ENCODE peak calls at places on chromosomes 12 and 14, in six cellular contexts. U is WERI-Rb-1, Y is cardiac muscle cell, P is fibroblast of mammary gland, Q is omental fat pad, T is cardiac fibroblast. R is an unnamed sample.

GRCh38 chr14:68623307-68623706 is 169.6 kb downstream of the ZFP36L1 start:
- DNase-seq in U (no peak), Y (no peak), P (no peak), Q (no peak), T (no peak), R (no peak)

GRCh38 chr12:49126852-49127763 is 4.1 kb downstream of the TUBA1B start:
- DNase-seq in U (no peak), Y (no peak), P (no peak), Q (no peak), T (no peak), R (no peak)

GRCh38 chr12:1435456-1435855 is 158.9 kb downstream of the FBXL14 start:
- DNase-seq in U (no peak), Y (peak), P (peak), Q (no peak), T (peak), R (no peak)

GRCh38 chr14:65949711-65950516 is 536.3 kb upstream of the CCDC196 start:
- DNase-seq in U (peak), Y (peak), P (peak), Q (no peak), T (peak), R (no peak)

GRCh38 chr12:50224026-50224692 is 57.0 kb upstream of the CERS5 start:
- DNase-seq in U (peak), Y (no peak), P (no peak), Q (no peak), T (peak), R (no peak)

GRCh38 chr14:29536886-29537511 is 390.6 kb downstream of the PRKD1 start:
- DNase-seq in U (no peak), Y (peak), P (peak), Q (no peak), T (peak), R (no peak)

GRCh38 chr12:76199808-76200207 is 115.3 kb upstream of the NAP1L1 start:
- DNase-seq in U (no peak), Y (peak), P (peak), Q (no peak), T (peak), R (no peak)

GRCh38 chr12:121214171-121214777 is 4.3 kb downstream of the P2RX4 start:
- DNase-seq in U (no peak), Y (peak), P (peak), Q (no peak), T (peak), R (no peak)

GRCh38 chr14:51472881-51473280 is 178.8 kb upstream of the FRMD6 start:
- DNase-seq in U (peak), Y (no peak), P (peak), Q (no peak), T (no peak), R (no peak)

GRCh38 chr12:125329239-125330238 is 264.3 kb downstream of the AACS start:
- DNase-seq in U (peak), Y (no peak), P (no peak), Q (no peak), T (peak), R (no peak)

GRCh38 chr14:59427653-59428578 is 37.3 kb downstream of the GPR135 start:
- DNase-seq in U (no peak), Y (peak), P (peak), Q (no peak), T (peak), R (no peak)

GRCh38 chr14:59425322-59425945 is 39.7 kb downstream of the GPR135 start:
- DNase-seq in U (no peak), Y (peak), P (peak), Q (no peak), T (peak), R (no peak)

GRCh38 chr14:59429798-59430197 is 35.4 kb downstream of the GPR135 start:
- DNase-seq in U (no peak), Y (no peak), P (no peak), Q (no peak), T (no peak), R (no peak)

GRCh38 chr14:59424707-59425106 is 40.5 kb downstream of the GPR135 start:
- DNase-seq in U (no peak), Y (peak), P (peak), Q (no peak), T (peak), R (no peak)

GRCh38 chr14:59428581-59429012 is 36.6 kb downstream of the GPR135 start:
- DNase-seq in U (no peak), Y (peak), P (peak), Q (no peak), T (peak), R (no peak)
- TF ChIP-seq CTCF in U (no peak), Y (peak), P (peak), Q (no peak), T (peak), R (no peak)

DNA sequence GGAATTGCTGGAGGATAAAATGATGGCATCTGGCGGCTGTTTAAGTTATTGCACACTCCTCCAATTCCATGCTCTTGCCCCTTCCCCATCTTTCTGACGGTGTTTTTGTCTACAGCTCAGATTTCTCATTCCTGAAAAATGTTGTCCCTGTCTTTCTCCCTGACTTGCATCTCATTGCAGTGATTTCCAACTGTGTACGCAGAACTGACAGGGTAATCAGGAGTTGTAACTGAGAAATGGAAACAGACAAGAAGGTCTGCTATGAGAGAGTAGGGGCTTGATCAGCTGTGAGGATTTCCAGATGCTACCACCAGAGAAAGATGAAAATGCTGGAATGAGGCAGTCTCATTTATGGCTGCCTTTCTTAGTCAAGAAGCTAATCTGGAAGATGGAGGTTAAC is 1.3 kb downstream of the ERP27 start:
- DNase-seq in U (no peak), Y (peak), P (no peak), Q (no peak), T (no peak), R (no peak)
- TF ChIP-seq CTCF in U (no peak), Y (peak), P (no peak), Q (no peak), T (no peak), R (no peak)

GRCh38 chr14:54985156-54985555 is 41.7 kb downstream of the WDHD1 start:
- DNase-seq in U (no peak), Y (no peak), P (no peak), Q (no peak), T (no peak), R (no peak)

GRCh38 chr14:54979039-54979438 is 47.9 kb downstream of the WDHD1 start:
- DNase-seq in U (no peak), Y (no peak), P (no peak), Q (no peak), T (no peak), R (no peak)

GRCh38 chr14:54975856-54976255 is 51.0 kb downstream of the WDHD1 start:
- DNase-seq in U (no peak), Y (peak), P (peak), Q (no peak), T (peak), R (no peak)

GRCh38 chr14:54976316-54976715 is 50.6 kb downstream of the WDHD1 start:
- DNase-seq in U (no peak), Y (peak), P (peak), Q (no peak), T (peak), R (no peak)

GRCh38 chr14:54981698-54982097 is 45.2 kb downstream of the WDHD1 start:
- DNase-seq in U (no peak), Y (peak), P (peak), Q (no peak), T (peak), R (no peak)
- TF ChIP-seq CTCF in U (no peak), Y (peak), P (peak), Q (no peak), T (peak), R (no peak)

GRCh38 chr12:131386781-131387180 is 324.1 kb upstream of the SFSWAP start:
- DNase-seq in U (no peak), Y (no peak), P (no peak), Q (no peak), T (no peak), R (no peak)
- TF ChIP-seq CTCF in U (no peak), Y (no peak), P (no peak), Q (no peak), T (no peak), R (no peak)

GRCh38 chr12:83827860-83828259 is 1084.7 kb downstream of the SLC6A15 start:
- DNase-seq in U (peak), Y (peak), P (peak), Q (no peak), T (no peak), R (no peak)
- TF ChIP-seq CTCF in U (peak), Y (no peak), P (peak), Q (no peak), T (no peak), R (peak)

DNA sequence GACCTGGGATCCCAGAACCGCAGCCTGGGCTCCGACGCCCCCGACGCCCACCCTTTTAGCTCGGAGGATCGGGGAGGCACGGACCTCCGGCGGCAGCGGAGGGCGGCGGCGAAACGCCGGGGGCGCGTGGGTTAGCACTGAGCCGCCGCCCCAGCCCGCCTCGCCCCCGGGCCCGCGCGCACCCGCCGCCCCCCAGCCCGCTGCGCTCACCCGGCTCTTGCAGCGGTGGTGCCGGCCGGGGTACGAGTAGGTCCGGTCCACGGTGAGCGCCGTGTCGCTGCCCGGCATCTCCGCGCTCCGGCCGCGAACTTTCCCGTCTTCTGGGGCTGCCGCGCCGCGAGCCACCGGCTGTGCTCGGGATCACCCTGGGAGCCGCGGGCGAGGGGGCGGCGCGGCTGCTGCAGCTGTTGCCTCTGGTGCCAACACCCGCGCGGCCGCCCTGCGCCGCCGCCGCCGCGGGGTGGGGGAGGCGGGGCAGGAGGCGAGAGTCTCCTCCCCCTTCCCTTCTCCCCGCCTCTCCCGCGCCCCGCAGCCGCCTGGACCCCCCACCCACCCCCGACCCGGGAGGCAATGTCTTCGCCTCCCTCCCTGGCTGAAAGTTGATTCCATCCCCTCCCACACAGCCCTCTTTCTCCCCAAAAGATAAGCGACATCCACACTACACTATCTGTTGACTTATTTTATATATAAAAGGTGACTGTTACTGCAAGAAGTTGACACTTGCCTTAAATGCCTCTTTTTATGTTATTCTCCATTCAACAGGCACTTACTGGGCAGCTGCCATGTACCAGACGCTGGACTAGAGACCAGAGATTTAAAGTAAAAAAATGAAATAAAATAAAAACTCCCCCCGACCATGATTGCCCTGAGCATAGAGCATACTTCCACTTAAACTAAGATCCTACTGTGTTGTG is at the start of gene TMCC3:
- DNase-seq in U (peak), Y (peak), P (peak), Q (no peak), T (peak), R (peak)
- TF ChIP-seq CTCF in U (no peak), Y (no peak), P (no peak), Q (no peak), T (no peak), R (no peak)

GRCh38 chr12:52026267-52026666 is 19.5 kb downstream of the TAMALIN start:
- DNase-seq in U (no peak), Y (no peak), P (no peak), Q (no peak), T (no peak), R (no peak)

GRCh38 chr12:52023182-52023975 is 16.6 kb downstream of the TAMALIN start:
- DNase-seq in U (peak), Y (peak), P (peak), Q (peak), T (peak), R (peak)

GRCh38 chr12:52022841-52023181 is 16.1 kb downstream of the TAMALIN start:
- DNase-seq in U (peak), Y (no peak), P (no peak), Q (no peak), T (no peak), R (peak)

GRCh38 chr12:52025301-52026172 is 18.8 kb downstream of the TAMALIN start:
- DNase-seq in U (peak), Y (peak), P (peak), Q (peak), T (peak), R (peak)

DNA sequence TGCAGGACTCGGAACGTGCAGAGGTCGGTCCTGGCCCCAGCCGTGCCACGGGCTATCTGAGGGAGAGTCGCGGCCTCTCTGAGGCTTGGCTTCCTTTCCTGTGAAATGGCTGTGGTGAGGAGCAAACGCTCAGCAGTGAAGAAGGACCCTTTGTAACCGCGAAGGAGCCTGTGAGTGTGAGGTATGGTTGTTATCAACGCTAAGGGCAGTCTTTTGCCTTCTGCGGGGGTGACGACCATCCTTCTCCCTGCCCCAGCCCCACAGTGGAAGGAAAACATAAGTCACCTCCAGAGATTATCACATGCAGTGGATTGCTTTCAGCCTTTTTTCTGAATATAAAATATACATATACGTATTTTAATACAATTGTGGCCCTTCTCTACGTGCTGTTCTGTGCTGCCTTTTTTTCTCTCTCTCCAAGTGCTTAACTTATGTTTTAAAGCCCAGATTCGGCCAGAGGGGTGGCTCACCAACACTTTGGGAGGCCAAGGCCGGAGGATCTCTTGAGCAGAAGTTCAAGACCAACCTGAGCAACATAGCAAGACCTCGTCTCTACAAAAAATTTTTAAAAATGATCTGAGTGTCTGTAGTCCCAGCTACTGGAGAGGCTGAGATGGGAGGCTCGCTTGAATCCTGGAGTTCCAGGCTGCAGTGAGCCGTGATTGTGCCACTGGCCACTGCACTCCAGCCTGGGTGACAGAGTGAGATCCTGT is 17.4 kb downstream of the TAMALIN start:
- DNase-seq in U (no peak), Y (no peak), P (no peak), Q (no peak), T (no peak), R (no peak)
- TF ChIP-seq CTCF in U (no peak), Y (peak), P (no peak), Q (no peak), T (no peak), R (no peak)

R was measured in D721Med.